ENCODE peak calls at places on chromosome 7, in nine cellular contexts. A is adrenal gland, L is small intestine, S is neural progenitor cell, K is uterus, G is mesendoderm, J is thyroid gland, O is A549, E is transverse colon. D is an unnamed sample.

GRCh38 chr7:150976529-150977381 is 1.4 kb downstream of the KCNH2 start:
- DNase-seq in A (no peak), L (no peak), S (peak; percentile 50), K (peak; percentile 52), G (no peak), J (no peak), O (no peak), E (no peak), D (no peak)

GRCh38 chr7:516606-517456 is 2.8 kb downstream of the PDGFA start:
- DNase-seq in A (peak; percentile 75), L (peak; percentile 90), S (peak; percentile 74), K (peak; percentile 71), G (peak; percentile 74), J (peak; percentile 44), O (peak; percentile 64), E (peak; percentile 83), D (no peak)

GRCh38 chr7:43758861-43759683 is 592 bp downstream of the BLVRA start:
- DNase-seq in A (peak; percentile 35), L (peak; percentile 21), S (peak; percentile 74), K (peak; percentile 31), G (peak; percentile 40), J (peak; percentile 41), O (no peak), E (peak; percentile 32), D (peak; percentile 8)

GRCh38 chr7:88300401-88300800 is 6.3 kb downstream of the STEAP4 start:
- DNase-seq in A (no peak), L (no peak), S (no peak), K (no peak), G (no peak), J (no peak), O (no peak), E (no peak), D (no peak)

GRCh38 chr7:102431617-102432298 is 1.6 kb upstream of the ORAI2 start:
- DNase-seq in A (peak; percentile 54), L (peak; percentile 39), S (no peak), K (no peak), G (peak; percentile 70), J (peak; percentile 47), O (peak; percentile 50), E (peak; percentile 66), D (no peak)

GRCh38 chr7:151058766-151059361 is 525 bp upstream of the SLC4A2 start:
- DNase-seq in A (peak; percentile 37), L (peak; percentile 36), S (peak; percentile 40), K (no peak), G (peak; percentile 58), J (no peak), O (peak; percentile 33), E (no peak), D (peak; percentile 66)

GRCh38 chr7:7266257-7266656 is 83.9 kb downstream of the C1GALT1 start:
- DNase-seq in A (no peak), L (no peak), S (no peak), K (no peak), G (peak; percentile 50), J (no peak), O (no peak), E (no peak), D (no peak)

GRCh38 chr7:2229467-2229866 is 3.3 kb downstream of the MAD1L1 start:
- DNase-seq in A (no peak), L (no peak), S (no peak), K (no peak), G (no peak), J (no peak), O (no peak), E (no peak), D (no peak)

GRCh38 chr7:108252177-108252576 is 122.0 kb upstream of the LAMB4 start:
- DNase-seq in A (no peak), L (no peak), S (no peak), K (no peak), G (no peak), J (no peak), O (no peak), E (no peak), D (no peak)

GRCh38 chr7:120984406-120984805 is 4.1 kb upstream of the CPED1 start:
- DNase-seq in A (no peak), L (no peak), S (no peak), K (no peak), G (no peak), J (no peak), O (no peak), E (no peak), D (no peak)
- H3K27ac ChIP-seq in A (no peak overlapping the region), L (no peak overlapping the region), S (no peak overlapping the region), K (no peak overlapping the region), G (no peak overlapping the region), J (no peak overlapping the region), O (no peak overlapping the region), E (no peak overlapping the region), D (no peak overlapping the region)

DNA sequence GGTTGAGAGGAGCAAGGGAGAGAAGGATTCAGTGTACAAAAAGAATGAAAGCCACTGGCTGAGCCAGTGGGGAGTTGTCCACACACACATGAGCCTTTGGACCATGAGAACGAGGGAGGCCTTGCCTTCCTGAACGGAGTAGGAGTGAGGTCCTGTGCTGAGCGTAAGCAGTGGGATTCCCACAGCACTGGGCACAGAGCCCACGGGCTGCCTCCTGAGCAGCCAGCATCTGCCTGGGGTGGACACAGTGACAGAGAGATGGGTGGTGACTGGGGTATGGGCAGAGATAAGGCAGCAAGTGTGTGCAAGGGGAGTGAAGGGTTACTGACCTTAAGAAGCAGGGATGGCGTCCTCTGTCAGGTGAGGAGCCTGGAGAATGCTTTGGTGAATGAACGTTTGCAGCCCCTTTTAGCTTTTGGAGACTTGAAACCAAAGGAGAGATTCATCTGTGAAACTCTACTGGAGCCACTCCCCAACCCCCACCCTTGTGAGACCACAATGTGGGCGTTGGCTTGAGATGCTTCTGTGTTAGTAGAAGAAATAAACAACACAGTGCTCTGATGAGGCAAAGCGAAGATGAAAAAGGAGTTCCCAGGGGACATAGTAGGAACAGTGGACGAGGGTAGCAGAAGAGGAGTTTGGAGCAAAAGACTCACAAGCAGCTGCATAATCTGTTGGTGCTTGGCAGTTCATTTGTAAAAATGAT is 56.5 kb downstream of the FIGNL1 start:
- DNase-seq in A (no peak), L (no peak), S (no peak), K (no peak), G (no peak), J (no peak), O (no peak), E (peak; percentile 44), D (no peak)
- H3K27ac ChIP-seq in A (no peak overlapping the region), L (no peak overlapping the region), S (no peak overlapping the region), K (no peak overlapping the region), G (no peak overlapping the region), J (no peak overlapping the region), O (no peak overlapping the region), E (peak overlapping the region; percentile 25), D (no peak overlapping the region)

GRCh38 chr7:29623976-29624375 is 60.3 kb downstream of the PRR15 start:
- DNase-seq in A (no peak), L (no peak), S (no peak), K (no peak), G (no peak), J (no peak), O (no peak), E (no peak), D (no peak)

GRCh38 chr7:29619848-29620247 is 56.2 kb downstream of the PRR15 start:
- DNase-seq in A (no peak), L (no peak), S (no peak), K (no peak), G (no peak), J (no peak), O (no peak), E (no peak), D (no peak)

GRCh38 chr7:29620531-29620930 is 56.9 kb downstream of the PRR15 start:
- DNase-seq in A (no peak), L (no peak), S (no peak), K (no peak), G (no peak), J (no peak), O (no peak), E (no peak), D (no peak)

GRCh38 chr7:29619111-29619510 is 55.5 kb downstream of the PRR15 start:
- DNase-seq in A (no peak), L (no peak), S (no peak), K (no peak), G (no peak), J (no peak), O (no peak), E (no peak), D (no peak)

GRCh38 chr7:29622335-29623265 is 59.0 kb downstream of the PRR15 start:
- DNase-seq in A (no peak), L (no peak), S (no peak), K (no peak), G (peak; percentile 46), J (no peak), O (peak; percentile 61), E (no peak), D (no peak)
- H3K27ac ChIP-seq in A (no peak overlapping the region), L (no peak overlapping the region), S (no peak overlapping the region), K (no peak overlapping the region), G (no peak overlapping the region), J (no peak overlapping the region), O (peak overlapping the region; percentile 46), E (no peak overlapping the region), D (no peak overlapping the region)

GRCh38 chr7:116621649-116622048 is 50.3 kb upstream of the MET start:
- DNase-seq in A (no peak), L (no peak), S (no peak), K (no peak), G (no peak), J (no peak), O (no peak), E (no peak), D (no peak)

GRCh38 chr7:116617878-116618277 is 54.1 kb upstream of the MET start:
- DNase-seq in A (no peak), L (no peak), S (no peak), K (no peak), G (no peak), J (no peak), O (no peak), E (no peak), D (no peak)

GRCh38 chr7:116618729-116619128 is 53.3 kb upstream of the MET start:
- DNase-seq in A (no peak), L (no peak), S (no peak), K (no peak), G (no peak), J (no peak), O (no peak), E (no peak), D (no peak)

GRCh38 chr7:116614509-116615285 is 57.3 kb upstream of the MET start:
- DNase-seq in A (no peak), L (peak; percentile 49), S (peak; percentile 31), K (no peak), G (no peak), J (no peak), O (peak; percentile 78), E (no peak), D (no peak)

DNA sequence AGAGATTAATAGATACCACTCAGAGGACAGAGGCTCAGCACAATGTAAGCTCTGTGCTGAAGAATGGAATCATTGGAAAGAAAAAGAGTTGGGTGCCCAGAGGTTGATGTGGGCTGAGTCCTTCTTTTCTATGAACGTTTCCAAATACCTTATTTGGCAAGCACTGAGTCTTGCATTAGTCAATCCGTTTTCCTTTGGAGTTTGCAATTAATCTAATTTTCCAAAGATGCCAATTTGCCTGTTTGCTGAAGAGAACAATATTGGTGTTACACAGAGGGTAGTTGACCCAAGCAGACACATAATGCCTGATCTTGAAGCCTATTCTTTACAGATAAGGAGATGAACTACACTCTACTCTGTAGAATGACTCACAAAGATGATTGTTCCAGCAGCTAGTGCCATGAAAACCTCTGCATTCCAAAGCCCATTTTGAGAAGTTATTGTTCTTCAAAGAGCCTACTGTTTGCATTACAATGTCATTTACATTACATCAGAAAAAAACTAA is 55.4 kb upstream of the MET start:
- DNase-seq in A (no peak), L (no peak), S (no peak), K (no peak), G (peak; percentile 61), J (no peak), O (peak; percentile 50), E (no peak), D (no peak)
- H3K27ac ChIP-seq in A (no peak overlapping the region), L (no peak overlapping the region), S (no peak overlapping the region), K (no peak overlapping the region), G (no peak overlapping the region), J (no peak overlapping the region), O (peak overlapping the region; percentile 69), E (no peak overlapping the region), D (no peak overlapping the region)

D was measured in substantia nigra.